ENCODE peak calls at places on chromosomes 7 and 10, in four cellular contexts. N is choroid plexus epithelial cell, H is SK-MEL-5, Q is NCI-H2171 treated with DMSO at 0.1 percent for 48 hours. S is an unnamed sample.

GRCh38 chr7:88167223-88167622 is 52.6 kb downstream of the SRI start:
- DNase-seq in Q (no peak), N (no peak), H (no peak), S (no peak)

GRCh38 chr7:141354251-141354650 is 197.0 kb upstream of the AGK start:
- DNase-seq in Q (no peak), N (peak), H (no peak), S (peak)

GRCh38 chr7:150401424-150401790 is 22.3 kb downstream of the ZNF775 start:
- DNase-seq in N (no peak), Q (no peak), H (peak), S (no peak)

GRCh38 chr7:27172388-27172774 is 1.7 kb downstream of the HOXA10 start:
- DNase-seq in H (no peak), N (no peak), Q (peak), S (peak)

GRCh38 chr10:119516381-119517234 is 25.9 kb downstream of the RGS10 start:
- DNase-seq in Q (no peak), H (no peak), N (peak), S (no peak)

GRCh38 chr10:122435212-122435827 is 19.1 kb upstream of the ARMS2 start:
- DNase-seq in H (peak), N (peak), Q (peak), S (peak)

GRCh38 chr7:116525298-116525912 is 569 bp downstream of the CAV1 start:
- DNase-seq in H (no peak), Q (no peak), N (no peak), S (no peak)

GRCh38 chr7:45670227-45670626 is 96.1 kb downstream of the ADCY1 start:
- DNase-seq in H (no peak), Q (no peak), N (no peak), S (no peak)

GRCh38 chr10:131946880-131947279 is 34.8 kb downstream of the BNIP3 start:
- DNase-seq in Q (no peak), N (no peak), H (no peak), S (no peak)

GRCh38 chr7:21198929-21199328 is 229.0 kb upstream of the SP4 start:
- DNase-seq in Q (no peak), H (no peak), N (no peak), S (no peak)

GRCh38 chr7:52197234-52197633 is 838.2 kb upstream of the POM121L12 start:
- DNase-seq in N (no peak), H (no peak), Q (no peak), S (no peak)

GRCh38 chr10:122779924-122780323 is 65.7 kb downstream of the CUZD1 start:
- DNase-seq in Q (no peak), H (no peak), N (no peak), S (no peak)

GRCh38 chr7:35286422-35286821 is 32.5 kb upstream of the TBX20 start:
- DNase-seq in N (peak), Q (no peak), H (no peak), S (peak)

GRCh38 chr10:36608251-36608650 is 517.1 kb upstream of the ANKRD30A start:
- DNase-seq in H (no peak), N (peak), Q (no peak), S (no peak)

GRCh38 chr10:45673074-45673628 is 579 bp upstream of the ZFAND4 start:
- DNase-seq in Q (peak), H (peak), N (peak), S (no peak)

GRCh38 chr7:116970148-116970910 is 17.0 kb downstream of the ST7 start:
- DNase-seq in Q (no peak), N (no peak), H (no peak), S (no peak)

GRCh38 chr7:99033765-99034164 is 110.1 kb downstream of the SMURF1 start:
- DNase-seq in Q (no peak), N (no peak), H (no peak), S (no peak)

GRCh38 chr7:76223286-76223972 is 21.7 kb downstream of the SRRM3 start:
- DNase-seq in H (no peak), Q (no peak), N (no peak), S (no peak)

GRCh38 chr7:26291699-26292538 is at the start of gene SNX10:
- DNase-seq in H (peak), Q (peak), N (peak), S (no peak)

GRCh38 chr10:63644398-63645142 is 123.4 kb downstream of the REEP3 start:
- DNase-seq in N (no peak), H (no peak), Q (no peak), S (no peak)

GRCh38 chr10:14573666-14574261 is 200.9 kb downstream of the FAM107B start:
- DNase-seq in N (peak), Q (no peak), H (no peak), S (peak)

GRCh38 chr7:30743371-30744074 is 8.4 kb upstream of the INMT start:
- DNase-seq in Q (no peak), N (peak), H (peak), S (peak)

GRCh38 chr7:41584746-41585145 is 118.1 kb downstream of the INHBA start:
- DNase-seq in N (no peak), H (no peak), Q (no peak), S (peak)

GRCh38 chr7:776381-776780 is 49.3 kb upstream of the PRKAR1B start:
- DNase-seq in Q (no peak), H (no peak), N (no peak), S (no peak)

GRCh38 chr7:32390210-32390609 is 100.0 kb downstream of the LSM5 start:
- DNase-seq in H (peak), Q (no peak), N (no peak), S (no peak)

GRCh38 chr10:36416513-36416912 is 708.9 kb upstream of the ANKRD30A start:
- DNase-seq in Q (no peak), H (no peak), N (no peak), S (no peak)

GRCh38 chr10:19788902-19789301 is 27.3 kb upstream of the PLXDC2 start:
- DNase-seq in N (peak), H (no peak), Q (no peak), S (no peak)

GRCh38 chr7:24299192-24299591 is 15.2 kb downstream of the NPY start:
- DNase-seq in Q (no peak), N (no peak), H (no peak), S (no peak)

GRCh38 chr10:69901022-69901421 is 99.3 kb downstream of the COL13A1 start:
- DNase-seq in Q (peak), N (no peak), H (no peak), S (no peak)

GRCh38 chr7:155782466-155782865 is 29.8 kb downstream of the SHH start:
- DNase-seq in H (no peak), Q (no peak), N (no peak), S (no peak)

GRCh38 chr7:104065491-104065890 is 76.0 kb upstream of the RELN start:
- DNase-seq in H (no peak), N (no peak), Q (no peak), S (no peak)

GRCh38 chr10:69703766-69704191 is 73.7 kb downstream of the FAM241B start:
- DNase-seq in H (peak), Q (no peak), N (peak), S (peak)

GRCh38 chr7:83148776-83149175 is 13.9 kb downstream of the PCLO start:
- DNase-seq in H (no peak), Q (no peak), N (peak), S (no peak)

GRCh38 chr7:18663321-18663720 is 167.8 kb downstream of the HDAC9 start:
- DNase-seq in Q (no peak), H (no peak), N (no peak), S (no peak)

GRCh38 chr10:71212249-71213126 is at the start of gene UNC5B:
- DNase-seq in Q (peak), H (peak), N (peak), S (peak)

GRCh38 chr10:65968871-65969270 is 957.0 kb upstream of the LRRTM3 start:
- DNase-seq in H (no peak), Q (peak), N (no peak), S (no peak)

GRCh38 chr7:103851357-103851756 is 138.1 kb downstream of the RELN start:
- DNase-seq in Q (no peak), H (no peak), N (peak), S (peak)

GRCh38 chr7:119578116-119578515 is 694.9 kb upstream of the KCND2 start:
- DNase-seq in Q (no peak), N (no peak), H (no peak), S (no peak)

GRCh38 chr7:77687747-77688144 is 8.5 kb upstream of the RSBN1L start:
- DNase-seq in H (no peak), N (no peak), Q (no peak), S (no peak)

S was measured in fibroblast of villous mesenchyme.